ENCODE peak calls at places on chromosomes 7 and 10, in five cellular contexts. V, G, A, E and T are unnamed samples.

GRCh38 chr7:37986780-37987380 is 66.4 kb downstream of the EPDR1 start:
- DNase-seq in E (no peak), A (no peak), V (no peak), G (peak), T (peak)

GRCh38 chr7:154765118-154765517 is 237.8 kb downstream of the PAXIP1 start:
- DNase-seq in V (no peak), G (no peak), E (no peak), A (no peak), T (no peak)

GRCh38 chr7:42522227-42522991 is 285.4 kb upstream of the GLI3 start:
- DNase-seq in A (no peak), G (no peak), V (no peak), E (no peak), T (no peak)

GRCh38 chr10:28676297-28676967 is 889 bp upstream of the BAMBI start:
- DNase-seq in E (peak), G (no peak), V (no peak), A (no peak), T (no peak)

GRCh38 chr7:69640216-69640615 is 41.9 kb downstream of the AUTS2 start:
- DNase-seq in E (no peak), G (no peak), A (no peak), V (no peak), T (no peak)

GRCh38 chr7:149799397-149800168 is 26.2 kb upstream of the ZNF467 start:
- DNase-seq in V (no peak), A (no peak), E (no peak), G (no peak), T (no peak)

GRCh38 chr10:132010484-132010883 is 28.8 kb upstream of the BNIP3 start:
- DNase-seq in E (no peak), G (no peak), A (no peak), V (no peak), T (no peak)

GRCh38 chr7:22725585-22725984 is 1.4 kb upstream of the IL6 start:
- DNase-seq in A (no peak), E (no peak), V (no peak), G (no peak), T (no peak)

GRCh38 chr7:71303566-71303965 is 171.6 kb downstream of the GALNT17 start:
- DNase-seq in A (no peak), E (no peak), V (no peak), G (peak), T (no peak)

GRCh38 chr10:9268176-9268575 is 1213.7 kb downstream of the GATA3 start:
- DNase-seq in V (no peak), E (no peak), G (no peak), A (no peak), T (no peak)

GRCh38 chr10:24897326-24897926 is 55.0 kb downstream of the PRTFDC1 start:
- DNase-seq in E (no peak), A (no peak), G (no peak), V (no peak), T (no peak)

GRCh38 chr7:158602041-158602440 is 14.4 kb upstream of the PTPRN2 start:
- DNase-seq in A (no peak), G (no peak), E (no peak), V (no peak), T (no peak)

GRCh38 chr7:42168512-42168911 is 68.5 kb downstream of the GLI3 start:
- DNase-seq in E (no peak), G (no peak), V (no peak), A (no peak), T (no peak)

GRCh38 chr7:47226688-47227087 is 355.2 kb downstream of the TNS3 start:
- DNase-seq in E (no peak), V (no peak), A (no peak), G (no peak), T (no peak)

GRCh38 chr10:67520924-67521520 is 175.0 kb downstream of the CTNNA3 start:
- DNase-seq in G (peak), E (peak), A (peak), V (peak), T (no peak)

GRCh38 chr7:69651101-69651590 is 52.9 kb downstream of the AUTS2 start:
- DNase-seq in A (no peak), G (no peak), E (no peak), V (no peak), T (no peak)

GRCh38 chr7:39527296-39527695 is 38.9 kb upstream of the YAE1 start:
- DNase-seq in G (no peak), E (no peak), A (no peak), V (no peak), T (no peak)

GRCh38 chr7:114070246-114070645 is 151.4 kb upstream of the PPP1R3A start:
- DNase-seq in E (no peak), A (no peak), G (no peak), V (no peak), T (no peak)

GRCh38 chr7:37495574-37496184 is 47.0 kb upstream of the ELMO1 start:
- DNase-seq in G (no peak), V (no peak), A (no peak), E (no peak), T (no peak)

GRCh38 chr7:34844936-34845665 is 187.1 kb downstream of the NPSR1 start:
- DNase-seq in E (no peak), G (no peak), A (no peak), V (no peak), T (no peak)

GRCh38 chr10:121608669-121609190 is 10.5 kb upstream of the FGFR2 start:
- DNase-seq in A (no peak), G (no peak), E (peak), V (no peak), T (no peak)

GRCh38 chr10:21238044-21238443 is 287.4 kb downstream of the SKIDA1 start:
- DNase-seq in E (no peak), A (no peak), G (no peak), V (no peak), T (no peak)

GRCh38 chr10:27771231-27771630 is 25.6 kb upstream of the MKX start:
- DNase-seq in E (no peak), V (no peak), G (no peak), A (no peak), T (no peak)

GRCh38 chr7:14850039-14850438 is 52.5 kb downstream of the DGKB start:
- DNase-seq in G (no peak), E (no peak), V (no peak), A (no peak), T (no peak)

GRCh38 chr7:65509368-65510186 is 135.9 kb downstream of the ZNF92 start:
- DNase-seq in A (peak), E (no peak), V (no peak), G (no peak), T (no peak)

GRCh38 chr10:22792161-22792560 is 77.8 kb upstream of the PIP4K2A start:
- DNase-seq in A (no peak), G (no peak), E (no peak), V (no peak), T (no peak)

GRCh38 chr10:78335691-78336401 is 302.2 kb downstream of the RPS24 start:
- DNase-seq in E (no peak), A (peak), G (peak), V (no peak), T (peak)

GRCh38 chr7:75039166-75039565 is 34.4 kb downstream of the RCC1L start:
- DNase-seq in G (peak), V (no peak), A (no peak), E (no peak), T (no peak)

GRCh38 chr7:50415844-50416243 is 34.3 kb downstream of the FIGNL1 start:
- DNase-seq in E (no peak), G (no peak), A (no peak), V (no peak), T (no peak)

GRCh38 chr7:69812756-69813155 is 214.5 kb downstream of the AUTS2 start:
- DNase-seq in G (no peak), E (no peak), V (no peak), A (no peak), T (no peak)

GRCh38 chr10:89431977-89432376 is 17.6 kb downstream of the IFIT5 start:
- DNase-seq in E (no peak), G (peak), A (no peak), V (no peak), T (no peak)

GRCh38 chr7:3010161-3010560 is 33.5 kb downstream of the CARD11 start:
- DNase-seq in E (no peak), G (no peak), A (no peak), V (no peak), T (no peak)

GRCh38 chr10:80487791-80488538 is 33.9 kb downstream of the TSPAN14 start:
- DNase-seq in G (no peak), V (no peak), E (no peak), A (no peak), T (no peak)

GRCh38 chr10:839550-840205 is 91.8 kb downstream of the LARP4B start:
- DNase-seq in A (no peak), V (no peak), G (peak), E (no peak), T (no peak)

GRCh38 chr10:70192325-70192966 is 22.1 kb upstream of the SAR1A start:
- DNase-seq in G (no peak), A (no peak), V (no peak), E (no peak), T (no peak)

GRCh38 chr10:70190102-70190501 is 19.8 kb upstream of the SAR1A start:
- DNase-seq in V (no peak), G (no peak), A (no peak), E (no peak), T (no peak)

GRCh38 chr10:70190581-70190980 is 20.3 kb upstream of the SAR1A start:
- DNase-seq in E (no peak), V (no peak), A (no peak), G (no peak), T (no peak)

GRCh38 chr10:70191906-70192305 is 21.6 kb upstream of the SAR1A start:
- DNase-seq in A (no peak), V (peak), E (no peak), G (peak), T (peak)

DNA sequence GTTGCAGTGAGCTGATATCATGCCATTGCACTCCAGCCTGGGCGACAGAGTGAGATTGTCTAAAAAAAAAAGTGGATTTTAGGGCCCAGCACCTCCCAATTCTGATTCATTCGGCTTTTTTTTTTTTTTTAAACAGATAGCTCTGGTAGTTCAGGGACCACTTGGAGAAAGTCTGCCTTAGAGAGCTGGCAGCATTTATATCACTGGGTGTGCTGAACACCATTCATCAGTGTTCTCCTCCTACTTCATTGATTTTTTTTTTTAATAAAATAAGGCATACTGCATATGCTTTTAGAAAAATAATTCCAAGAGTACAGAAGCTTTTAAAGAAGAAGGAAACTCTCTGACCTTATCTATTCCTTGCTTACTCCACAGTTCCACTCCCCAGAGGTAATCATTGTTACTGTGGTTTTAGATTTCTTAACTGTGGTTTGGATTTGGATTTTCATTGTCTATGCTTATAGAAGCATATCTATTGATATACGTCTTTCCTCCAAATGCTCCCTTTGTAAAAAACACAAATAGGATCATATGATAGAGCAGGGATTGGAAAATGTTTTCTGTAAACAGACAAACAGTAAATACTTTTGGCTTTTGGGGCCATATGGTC is 21.0 kb upstream of the SAR1A start:
- DNase-seq in A (no peak), E (no peak), G (no peak), V (no peak), T (no peak)
- H3K4me3 ChIP-seq in A (no peak), E (no peak), G (no peak), V (no peak), T (no peak)

GRCh38 chr7:45984386-45985295 is 63.6 kb upstream of the IGFBP3 start:
- DNase-seq in V (no peak), G (no peak), A (no peak), E (no peak), T (no peak)
- TF ChIP-seq CTCF in V (no peak), G (no peak), A (peak), E (no peak), T (no peak)

GRCh38 chr7:105654095-105654686 is 72.9 kb upstream of the EFCAB10 start:
- DNase-seq in E (no peak), A (no peak), G (no peak), V (no peak), T (no peak)
- H3K4me3 ChIP-seq in E (no peak), A (no peak), G (no peak), V (no peak), T (no peak)

DNA sequence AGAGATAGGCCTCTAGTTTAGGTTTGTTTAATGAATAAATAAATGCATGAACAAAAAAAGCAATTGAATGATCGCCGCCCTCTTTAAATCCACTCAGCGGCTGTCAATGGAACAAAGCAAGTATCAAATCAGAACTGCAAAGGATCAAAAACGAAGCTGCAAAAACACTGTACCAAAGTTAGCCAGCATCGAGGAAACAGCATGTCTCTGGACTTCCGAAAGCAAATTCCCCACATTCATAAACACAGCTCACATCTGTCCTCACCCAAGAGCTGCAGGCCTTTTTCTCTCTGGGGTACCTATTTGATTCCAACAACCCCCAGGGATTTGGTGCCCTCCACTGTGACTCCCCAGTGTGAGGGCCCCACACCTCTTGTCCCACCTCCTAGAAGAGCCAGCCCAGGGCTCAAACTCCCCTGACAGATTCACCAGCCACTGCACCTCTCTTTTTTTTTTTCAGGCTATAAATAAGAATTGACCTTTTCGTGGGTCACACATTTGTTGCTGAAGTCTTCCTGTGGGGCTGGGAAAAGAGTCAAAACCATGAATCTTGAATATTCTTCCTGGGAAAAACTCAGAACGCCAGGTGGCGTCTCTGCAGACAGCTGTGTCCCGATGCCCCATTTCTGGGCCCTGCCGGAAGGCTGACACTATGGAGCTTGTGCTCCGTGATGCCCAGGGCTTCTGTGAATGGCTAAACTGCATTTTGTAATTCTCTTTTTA is 51.8 kb downstream of the HSPA12A start:
- DNase-seq in A (peak), G (no peak), E (no peak), V (no peak), T (no peak)
- TF ChIP-seq CTCF in A (no peak), G (no peak), E (no peak), V (peak), T (no peak)

GRCh38 chr7:135939268-135939667 is 37.9 kb downstream of the MTPN start:
- DNase-seq in G (no peak), A (no peak), E (no peak), V (no peak), T (no peak)

GRCh38 chr7:135940077-135941075 is 36.8 kb downstream of the MTPN start:
- DNase-seq in A (no peak), G (no peak), E (no peak), V (no peak), T (no peak)

GRCh38 chr7:135936497-135937217 is 40.5 kb downstream of the MTPN start:
- DNase-seq in A (no peak), G (no peak), E (no peak), V (no peak), T (no peak)

GRCh38 chr7:135938563-135938962 is 38.6 kb downstream of the MTPN start:
- DNase-seq in A (no peak), E (no peak), V (no peak), G (no peak), T (no peak)

DNA sequence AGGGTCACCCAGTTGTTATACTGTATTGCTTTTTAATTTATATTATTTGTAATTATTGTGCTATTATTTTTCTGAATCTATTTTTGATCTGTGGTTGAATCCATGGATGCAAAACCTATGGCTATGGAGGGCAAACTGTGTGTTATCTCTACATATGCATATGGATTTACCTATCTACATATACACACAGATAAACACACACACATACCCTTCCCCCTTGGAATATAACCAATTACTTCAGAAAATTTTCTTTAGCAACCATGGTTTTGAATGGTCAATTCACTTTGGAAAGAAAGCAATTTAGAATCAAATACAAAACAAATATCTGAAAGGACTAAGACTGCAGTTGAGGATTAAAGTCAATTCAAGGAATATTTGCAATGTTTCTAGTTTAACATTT is 39.1 kb downstream of the MTPN start:
- DNase-seq in G (no peak), E (no peak), A (no peak), V (no peak), T (no peak)
- H3K4me3 ChIP-seq in G (no peak), E (no peak), A (no peak), V (no peak), T (no peak)

GRCh38 chr7:132861940-132862554 is 219.8 kb downstream of the CHCHD3 start:
- DNase-seq in G (no peak), V (no peak), A (no peak), E (no peak), T (no peak)

GRCh38 chr7:132869166-132869861 is 212.6 kb downstream of the CHCHD3 start:
- DNase-seq in V (no peak), A (no peak), G (no peak), E (no peak), T (peak)

GRCh38 chr7:132865766-132866531 is 215.9 kb downstream of the CHCHD3 start:
- DNase-seq in E (no peak), V (peak), G (no peak), A (peak), T (peak)

GRCh38 chr7:132865366-132865765 is 216.5 kb downstream of the CHCHD3 start:
- DNase-seq in A (peak), G (no peak), E (no peak), V (no peak), T (no peak)

GRCh38 chr7:132866551-132866950 is 215.3 kb downstream of the CHCHD3 start:
- DNase-seq in G (no peak), V (no peak), E (no peak), A (no peak), T (no peak)
- TF ChIP-seq CTCF in G (no peak), V (no peak), E (no peak), A (no peak), T (no peak)

GRCh38 chr10:14995964-14996565 is 36.9 kb downstream of the MEIG1 start:
- DNase-seq in A (no peak), V (no peak), E (no peak), G (no peak), T (no peak)
- H3K4me3 ChIP-seq in A (no peak), V (no peak), E (no peak), G (peak), T (peak)